ENCODE peak calls at places on chromosomes 13 and 19, in four cellular contexts. R is H1, O is A549, D is K562. X is an unnamed sample.

GRCh38 chr19:33465371-33465770 is 56.2 kb downstream of the PEPD start:
- DNase-seq in D (no peak), O (no peak), R (no peak), X (peak; percentile 44)

GRCh38 chr13:78183737-78184136 is 265.1 kb upstream of the EDNRB start:
- DNase-seq in D (no peak), O (no peak), R (no peak), X (no peak)

GRCh38 chr13:42043676-42044075 is 4.8 kb upstream of the DGKH start:
- DNase-seq in O (no peak), D (no peak), R (no peak), X (no peak)

GRCh38 chr13:113802090-113802531 is 43.1 kb downstream of the TMEM255B start:
- DNase-seq in O (peak; percentile 31), R (no peak), D (peak; percentile 23), X (peak; percentile 85)

GRCh38 chr19:54345938-54346386 is 7.0 kb upstream of the LILRA4 start:
- DNase-seq in O (no peak), R (no peak), D (no peak), X (no peak)

GRCh38 chr13:75704194-75704941 is 68.2 kb downstream of the LMO7 start:
- DNase-seq in R (no peak), O (peak; percentile 26), D (no peak), X (no peak)

GRCh38 chr19:38003427-38004099 is 96.6 kb downstream of the SIPA1L3 start:
- DNase-seq in O (no peak), D (no peak), R (no peak), X (peak; percentile 87)

GRCh38 chr13:99307247-99307646 is at the start of gene GPR183:
- DNase-seq in R (no peak), D (no peak), O (no peak), X (no peak)

GRCh38 chr13:24042710-24043440 is 117.6 kb upstream of the SPATA13 start:
- DNase-seq in O (no peak), R (no peak), D (no peak), X (no peak)

GRCh38 chr19:38514812-38515633 is 81.5 kb downstream of the RYR1 start:
- DNase-seq in R (peak; percentile 44), O (peak; percentile 83), D (peak; percentile 86), X (no peak)

GRCh38 chr13:72463561-72463960 is 263.9 kb downstream of the MZT1 start:
- DNase-seq in O (no peak), R (no peak), D (no peak), X (no peak)

GRCh38 chr13:30744056-30744684 is 8.8 kb downstream of the ALOX5AP start:
- DNase-seq in O (peak; percentile 35), R (no peak), D (no peak), X (no peak)

GRCh38 chr13:88602786-88603777 is 931.9 kb downstream of the SLITRK5 start:
- DNase-seq in D (no peak), O (no peak), R (no peak), X (no peak)

GRCh38 chr13:24036115-24036514 is 124.4 kb upstream of the SPATA13 start:
- DNase-seq in R (no peak), O (no peak), D (no peak), X (no peak)

GRCh38 chr19:40241809-40242384 is 15.4 kb upstream of the CCNP start:
- DNase-seq in D (no peak), O (no peak), R (no peak), X (no peak)

GRCh38 chr13:36706755-36707154 is 32.9 kb downstream of the SERTM1 start:
- DNase-seq in R (no peak), D (no peak), O (no peak), X (no peak)

GRCh38 chr13:33229446-33230177 is 55.9 kb downstream of the STARD13 start:
- DNase-seq in O (no peak), D (no peak), R (no peak), X (no peak)

GRCh38 chr19:6138066-6138465 is 2.6 kb downstream of the ACSBG2 start:
- DNase-seq in O (no peak), D (no peak), R (no peak), X (no peak)

GRCh38 chr13:80463673-80464352 is 122.9 kb upstream of the SPRY2 start:
- DNase-seq in D (no peak), R (no peak), O (no peak), X (no peak)

GRCh38 chr13:62706035-62706434 is 1290.4 kb upstream of the PCDH20 start:
- DNase-seq in D (no peak), O (no peak), R (no peak), X (no peak)

GRCh38 chr19:43362745-43363144 is 9.3 kb downstream of the CD177 start:
- DNase-seq in O (no peak), D (no peak), R (no peak), X (no peak)

GRCh38 chr13:46600943-46601311 is 48.0 kb downstream of the LRCH1 start:
- DNase-seq in R (no peak), O (no peak), D (no peak), X (no peak)

GRCh38 chr19:50554212-50554611 is 14.0 kb downstream of the LRRC4B start:
- DNase-seq in R (no peak), O (no peak), D (no peak), X (no peak)

GRCh38 chr13:72221276-72221962 is 354.4 kb upstream of the DACH1 start:
- DNase-seq in D (peak; percentile 19), R (peak; percentile 75), O (peak; percentile 24), X (no peak)

GRCh38 chr13:28394422-28394821 is 100.5 kb downstream of the FLT1 start:
- DNase-seq in D (no peak), R (no peak), O (no peak), X (no peak)

GRCh38 chr13:42048625-42049453 is at the start of gene DGKH:
- DNase-seq in R (no peak), O (peak; percentile 70), D (peak; percentile 83), X (peak; percentile 86)

GRCh38 chr19:4368128-4368820 is 24.9 kb downstream of the MPND start:
- DNase-seq in D (no peak), O (no peak), R (no peak), X (peak; percentile 79)

GRCh38 chr19:17751103-17751911 is at the start of gene FCHO1:
- DNase-seq in D (peak; percentile 79), O (no peak), R (no peak), X (no peak)

GRCh38 chr19:10452726-10453620 is 32.6 kb downstream of the PDE4A start:
- DNase-seq in O (no peak), R (no peak), D (no peak), X (no peak)

GRCh38 chr19:53945441-53945840 is 17.3 kb upstream of the CACNG8 start:
- DNase-seq in D (peak; percentile 35), R (no peak), O (peak; percentile 86), X (no peak)

GRCh38 chr19:5369962-5370367 is 29.4 kb upstream of the PTPRS start:
- DNase-seq in O (peak; percentile 63), R (peak; percentile 33), D (peak; percentile 82), X (no peak)

DNA sequence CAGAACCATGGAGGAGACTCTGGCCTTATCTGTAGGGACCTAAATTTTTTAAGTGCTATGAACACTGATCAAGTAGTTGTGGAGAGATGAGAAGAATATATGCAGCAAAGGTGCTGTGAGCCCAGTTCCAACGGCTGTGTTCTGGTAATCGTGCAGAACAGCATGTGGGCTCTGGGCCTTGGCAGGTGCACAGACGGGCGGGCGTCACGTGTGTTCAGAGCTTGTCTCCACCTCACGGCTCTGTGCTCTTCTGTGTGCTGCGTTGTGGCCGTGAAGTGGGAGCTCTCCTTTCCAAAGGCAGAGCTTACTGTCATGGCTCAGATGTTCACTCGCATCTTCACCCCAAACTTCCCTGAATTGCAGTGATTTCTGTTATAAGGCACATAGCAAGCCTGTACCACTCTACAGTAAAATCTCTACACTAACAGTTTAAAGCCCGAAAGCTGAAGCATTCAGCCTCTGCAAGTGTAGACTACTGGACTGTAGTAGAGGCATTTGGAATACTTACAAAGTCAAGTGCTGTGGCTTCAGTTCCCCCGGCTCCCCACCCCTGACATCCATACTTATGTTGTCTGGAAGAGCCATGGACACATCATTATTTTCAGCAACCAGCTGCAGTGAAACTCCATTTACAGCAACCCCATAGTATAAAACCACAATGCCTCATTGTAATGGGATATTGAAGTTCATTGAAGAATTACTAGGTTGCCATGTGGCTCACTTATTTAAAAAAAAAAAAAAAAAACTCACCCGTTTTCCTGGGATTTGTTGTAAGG is 27.5 kb upstream of the TEX29 start:
- DNase-seq in O (no peak), D (no peak), R (no peak), X (no peak)
- TF ChIP-seq EP300 in O (no peak), D (no peak), R (no peak), X (no peak)

GRCh38 chr13:44918323-44919102 is 70.8 kb downstream of the NUFIP1 start:
- DNase-seq in D (peak; percentile 67), O (no peak), R (peak; percentile 79), X (peak; percentile 94)
- TF ChIP-seq EP300 in D (no peak), O (no peak), R (no peak), X (no peak)

GRCh38 chr19:2840794-2841790 is at the start of gene ZNF555:
- DNase-seq in O (peak; percentile 98), R (peak; percentile 95), D (peak; percentile 99), X (peak; percentile 100)
- TF ChIP-seq EP300 in O (no peak), R (no peak), D (no peak), X (no peak)

GRCh38 chr19:28374971-28375370 is 838.0 kb downstream of the UQCRFS1 start:
- DNase-seq in R (no peak), D (no peak), O (no peak), X (no peak)
- TF ChIP-seq EP300 in R (no peak), D (no peak), O (no peak), X (no peak)

GRCh38 chr19:41376241-41376997 is at the start of gene TMEM91:
- DNase-seq in D (peak; percentile 37), O (no peak), R (no peak), X (peak; percentile 76)

GRCh38 chr19:41371541-41371940 is 4.8 kb upstream of the TMEM91 start:
- DNase-seq in R (no peak), O (no peak), D (no peak), X (no peak)

GRCh38 chr19:41376998-41377365 is 649 bp downstream of the TMEM91 start:
- DNase-seq in R (no peak), D (no peak), O (no peak), X (no peak)

GRCh38 chr19:41377977-41378707 is 1.8 kb downstream of the TMEM91 start:
- DNase-seq in R (peak; percentile 33), O (no peak), D (peak; percentile 52), X (no peak)

DNA sequence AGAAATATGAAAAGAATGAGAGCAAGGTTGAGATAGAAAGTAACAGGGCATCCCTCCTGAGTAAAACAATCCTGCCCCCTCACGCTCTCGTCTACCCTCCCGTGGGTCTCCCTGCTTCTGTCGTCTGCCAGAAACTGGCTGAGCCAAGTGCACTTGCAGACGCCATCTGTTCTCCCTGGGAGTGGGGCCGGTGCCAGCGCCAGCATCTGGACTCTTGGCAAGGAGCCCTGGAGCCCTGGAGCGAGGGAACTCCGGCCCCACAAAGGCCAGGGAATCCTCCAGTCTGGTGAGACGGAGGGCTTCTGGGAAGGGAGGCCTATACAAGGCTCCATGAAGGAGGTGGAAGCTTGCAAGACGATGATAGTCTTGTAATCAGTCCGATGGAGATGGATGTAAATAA is 2.3 kb upstream of the TMEM91 start:
- DNase-seq in D (no peak), O (no peak), R (no peak), X (peak; percentile 91)
- TF ChIP-seq EP300 in D (no peak), O (no peak), R (no peak), X (no peak)